ENCODE peak calls at places on chromosomes 6 and 20, in five cellular contexts. K is neural crest cell; G is fibroblast of lung; Z is Peyer's patch; F is CD8-positive, alpha-beta T cell. I is an unnamed sample.
A peak's percentile ranks its signal among the peaks of the same experiment; 100 is the strongest.

GRCh38 chr6:72825265-72825918 is 203.5 kb downstream of the KCNQ5 start:
- DNase-seq in K (no peak), G (peak; percentile 45), Z (no peak), F (no peak), I (no peak)

GRCh38 chr6:16205377-16206144 is 32.8 kb upstream of the GMPR start:
- DNase-seq in K (peak; percentile 43), G (peak; percentile 90), Z (peak; percentile 77), F (peak; percentile 21), I (peak; percentile 64)

GRCh38 chr6:29826271-29826670 is 1.4 kb upstream of the HLA-G start:
- DNase-seq in K (no peak), G (no peak), Z (no peak), F (no peak), I (no peak)

GRCh38 chr6:140921366-140922226 is 1211.1 kb upstream of the GJE1 start:
- DNase-seq in K (no peak), G (peak; percentile 89), Z (no peak), F (no peak), I (no peak)

GRCh38 chr6:144219056-144219685 is 66.0 kb upstream of the UTRN start:
- DNase-seq in K (no peak), G (peak; percentile 77), Z (no peak), F (no peak), I (peak; percentile 59)

GRCh38 chr6:157240960-157241311 is 82.4 kb downstream of the TMEM242 start:
- DNase-seq in K (no peak), G (no peak), Z (no peak), F (no peak), I (no peak)

GRCh38 chr6:105080279-105080678 is 99.5 kb downstream of the POPDC3 start:
- DNase-seq in K (no peak), G (no peak), Z (no peak), F (no peak), I (no peak)

GRCh38 chr20:20939006-20939405 is 167.2 kb downstream of the LINC00237 start:
- DNase-seq in K (no peak), G (no peak), Z (no peak), F (no peak), I (no peak)

GRCh38 chr6:141326925-141327324 is 805.8 kb upstream of the GJE1 start:
- DNase-seq in K (no peak), G (no peak), Z (no peak), F (no peak), I (no peak)

GRCh38 chr6:29589423-29590048 is 4.6 kb downstream of the OR2H2 start:
- DNase-seq in K (peak; percentile 57), G (peak; percentile 54), Z (peak; percentile 42), F (peak; percentile 56), I (peak; percentile 63)

GRCh38 chr6:34305497-34305896 is 56.7 kb upstream of the SMIM29 start:
- DNase-seq in K (no peak), G (no peak), Z (no peak), F (no peak), I (no peak)

GRCh38 chr6:149037026-149037734 is 280.3 kb upstream of the TAB2 start:
- DNase-seq in K (no peak), G (peak; percentile 82), Z (no peak), F (no peak), I (no peak)

GRCh38 chr6:4664117-4664626 is 112.0 kb upstream of the CDYL start:
- DNase-seq in K (no peak), G (peak; percentile 91), Z (peak; percentile 20), F (peak; percentile 11), I (no peak)

GRCh38 chr20:45368221-45368980 is 5.4 kb downstream of the SYS1 start:
- DNase-seq in K (no peak), G (no peak), Z (peak; percentile 77), F (no peak), I (peak; percentile 86)

GRCh38 chr6:79391511-79391910 is 145.7 kb downstream of the LCA5 start:
- DNase-seq in K (no peak), G (no peak), Z (no peak), F (no peak), I (no peak)

GRCh38 chr6:39203804-39204495 is 25.3 kb downstream of the KCNK5 start:
- DNase-seq in K (no peak), G (no peak), Z (no peak), F (no peak), I (no peak)

GRCh38 chr6:28943557-28944411 is 20.0 kb upstream of the TRIM27 start:
- DNase-seq in K (peak; percentile 69), G (peak; percentile 79), Z (peak; percentile 52), F (peak; percentile 73), I (peak; percentile 44)

GRCh38 chr6:124943658-124944057 is 18.6 kb upstream of the RNF217 start:
- DNase-seq in K (no peak), G (no peak), Z (no peak), F (no peak), I (no peak)

GRCh38 chr20:24610341-24611115 is 141.1 kb downstream of the SYNDIG1 start:
- DNase-seq in K (no peak), G (no peak), Z (no peak), F (no peak), I (no peak)

GRCh38 chr20:56483970-56484369 is 15.5 kb downstream of the RTF2 start:
- DNase-seq in K (no peak), G (no peak), Z (peak; percentile 23), F (no peak), I (no peak)

GRCh38 chr20:37336369-37337207 is 9.4 kb upstream of the SRC start:
- DNase-seq in K (no peak), G (no peak), Z (peak; percentile 72), F (no peak), I (peak; percentile 87)

GRCh38 chr6:136528477-136528876 is 21.7 kb downstream of the MAP7 start:
- DNase-seq in K (no peak), G (no peak), Z (no peak), F (no peak), I (no peak)

GRCh38 chr6:124203812-124204167 is 400.1 kb downstream of the NKAIN2 start:
- DNase-seq in K (no peak), G (peak; percentile 44), Z (no peak), F (no peak), I (no peak)

GRCh38 chr6:26351544-26351953 is 13.4 kb upstream of the BTN3A2 start:
- DNase-seq in K (no peak), G (peak; percentile 78), Z (no peak), F (no peak), I (no peak)

GRCh38 chr20:44120676-44121425 is 66.1 kb downstream of the JPH2 start:
- DNase-seq in K (no peak), G (no peak), Z (no peak), F (no peak), I (no peak)

GRCh38 chr20:37584238-37584807 is 56.6 kb upstream of the BLCAP start:
- DNase-seq in K (no peak), G (no peak), Z (no peak), F (no peak), I (no peak)

GRCh38 chr6:125773387-125774341 is 17.1 kb upstream of the NCOA7 start:
- DNase-seq in K (no peak), G (no peak), Z (no peak), F (no peak), I (no peak)

GRCh38 chr6:36599791-36600209 is 5.6 kb downstream of the SRSF3 start:
- DNase-seq in K (peak; percentile 35), G (peak; percentile 51), Z (peak; percentile 20), F (peak; percentile 65), I (no peak)

GRCh38 chr6:148340586-148341297 is 1.9 kb upstream of the SASH1 start:
- DNase-seq in K (no peak), G (no peak), Z (no peak), F (no peak), I (no peak)

DNA sequence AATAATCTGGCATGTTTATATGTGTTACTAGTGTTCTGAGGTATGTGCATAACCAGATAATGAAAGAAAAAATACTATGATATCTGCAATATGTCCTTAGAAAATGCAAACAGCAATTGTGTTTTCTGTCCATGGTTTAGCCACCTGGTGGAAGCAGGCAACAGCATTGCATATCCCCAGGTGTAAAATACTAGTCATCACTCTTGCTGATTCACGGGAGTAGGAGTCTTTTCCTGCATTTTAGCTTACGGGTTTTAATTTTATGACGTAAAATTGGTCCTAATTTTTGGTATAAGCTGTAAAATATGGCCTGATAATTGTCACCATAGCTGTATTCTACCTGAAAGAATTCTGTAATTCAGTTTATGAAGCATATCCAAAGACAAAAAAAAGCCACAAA is 2.5 kb downstream of the RNF182 start:
- DNase-seq in K (no peak), G (no peak), Z (no peak), F (no peak), I (no peak)
- TF ChIP-seq CTCF in K (no peak), G (no peak), Z (no peak), F (no peak), I (no peak)

DNA sequence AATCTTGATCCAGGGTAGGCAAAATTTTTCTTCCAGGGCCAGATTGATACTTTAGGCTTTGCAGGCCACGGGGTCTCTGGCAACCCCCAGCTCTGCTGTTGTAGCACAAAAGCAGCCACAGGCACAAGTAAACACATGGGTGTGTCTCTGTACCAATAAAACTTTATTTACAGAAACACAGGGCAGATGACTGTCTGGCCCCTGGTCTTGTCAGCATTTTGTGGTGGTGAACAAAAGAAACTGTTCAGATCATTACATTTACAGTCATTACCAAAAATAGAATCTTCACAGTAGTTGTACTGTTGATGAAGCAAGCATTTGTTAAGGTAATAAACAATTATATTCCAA is 45.0 kb upstream of the KIF25 start:
- DNase-seq in K (no peak), G (no peak), Z (no peak), F (no peak), I (no peak)
- TF ChIP-seq CTCF in K (no peak), G (no peak), Z (no peak), F (no peak), I (no peak)

DNA sequence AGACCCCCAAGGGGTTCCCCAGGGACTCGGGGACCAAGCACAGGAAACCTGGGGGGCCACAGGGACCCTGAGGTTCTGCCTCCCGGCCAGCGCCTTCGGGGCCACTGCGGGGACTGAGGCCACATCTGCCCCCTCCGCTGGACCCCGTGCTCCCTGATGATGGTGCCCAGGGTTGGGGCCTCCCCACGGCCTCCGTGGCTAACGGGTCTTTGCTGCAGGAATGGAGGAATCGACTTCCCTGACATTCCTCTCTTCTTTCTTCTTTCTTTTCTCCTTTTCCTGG is 330.2 kb downstream of the TAF4 start:
- DNase-seq in K (no peak), G (no peak), Z (no peak), F (no peak), I (no peak)
- TF ChIP-seq CTCF in K (no peak), G (no peak), Z (no peak), F (no peak), I (no peak)

GRCh38 chr20:235891-236290 is 8.8 kb downstream of the DEFB129 start:
- DNase-seq in K (no peak), G (peak; percentile 23), Z (no peak), F (no peak), I (no peak)
- TF ChIP-seq CTCF in K (no peak), G (peak; percentile 13), Z (no peak), F (no peak), I (no peak)

DNA sequence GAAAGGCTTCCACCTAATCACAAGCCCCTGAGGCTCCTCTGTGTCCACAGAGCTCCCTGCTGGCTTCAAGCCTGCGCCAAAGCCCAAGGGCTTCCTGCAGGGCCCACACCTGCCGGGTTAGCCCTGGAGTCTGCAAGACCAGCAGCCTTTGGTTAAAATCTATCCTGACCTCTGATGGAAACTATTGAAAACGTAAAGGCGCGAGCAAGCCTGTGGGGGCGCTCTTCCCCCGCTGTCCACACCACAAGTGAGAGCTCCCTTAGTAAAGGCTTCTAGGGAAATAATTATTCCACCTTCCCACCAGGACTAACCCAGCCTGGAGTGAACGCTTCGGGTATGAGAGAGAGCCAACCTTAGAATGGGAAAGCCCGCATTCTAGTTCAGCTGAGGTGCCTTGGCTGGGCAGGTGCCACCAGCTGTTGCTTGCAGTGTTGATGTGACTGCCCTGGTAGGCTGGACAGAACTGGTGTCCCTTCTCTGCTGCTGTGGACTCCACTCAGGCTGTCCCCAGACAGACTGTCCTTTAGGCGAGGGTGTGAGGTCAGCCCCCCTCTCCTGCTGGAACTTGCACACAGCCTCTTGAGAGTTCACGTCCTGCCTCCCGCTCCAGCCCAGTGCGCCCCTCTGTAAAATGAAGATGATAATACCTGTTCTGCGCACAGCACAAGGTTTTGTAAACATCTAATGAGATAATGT is 68.7 kb downstream of the SYTL3 start:
- DNase-seq in K (peak; percentile 28), G (no peak), Z (no peak), F (no peak), I (no peak)
- TF ChIP-seq CTCF in K (peak; percentile 72), G (peak; percentile 39), Z (peak; percentile 78), F (no peak), I (peak; percentile 49)